ENCODE peak calls at places on chromosomes 2 and 18, in nine cellular contexts. W, U, X, Q, H, V, Y, I and B are unnamed samples. For H3K9me3, the result is how much of the 10 kb centered on the place peaks cover.

GRCh38 chr2:221104391-221104811 is 467.7 kb downstream of the EPHA4 start:
- DNase-seq in W (peak), U (peak), X (no peak), Q (peak), H (peak), V (peak), Y (peak), I (peak), B (no peak)

GRCh38 chr2:157264099-157264498 is 6.6 kb downstream of the GALNT5 start:
- DNase-seq in W (no peak), U (no peak), X (no peak), Q (no peak), H (no peak), V (no peak), Y (peak), I (peak), B (no peak)

GRCh38 chr2:182182436-182182835 is 196.8 kb downstream of the PPP1R1C start:
- DNase-seq in W (no peak), U (no peak), X (no peak), Q (no peak), H (no peak), V (no peak), Y (no peak), I (no peak), B (no peak)

GRCh38 chr2:158932246-158932645 is 36.2 kb upstream of the TANC1 start:
- DNase-seq in W (no peak), U (no peak), X (no peak), Q (no peak), H (no peak), V (no peak), Y (no peak), I (no peak), B (no peak)

GRCh38 chr2:133817680-133818566 is 249.7 kb upstream of the NCKAP5 start:
- DNase-seq in W (no peak), U (no peak), X (peak), Q (no peak), H (no peak), V (no peak), Y (peak), I (peak), B (peak)

GRCh38 chr2:221555511-221555845 is 16.6 kb downstream of the EPHA4 start:
- DNase-seq in W (no peak), U (no peak), X (no peak), Q (no peak), H (no peak), V (no peak), Y (no peak), I (no peak), B (no peak)

GRCh38 chr2:100878000-100878786 is 58.3 kb downstream of the NPAS2 start:
- DNase-seq in W (no peak), U (no peak), X (no peak), Q (no peak), H (no peak), V (no peak), Y (peak), I (no peak), B (no peak)

GRCh38 chr2:40037303-40037702 is 258.2 kb upstream of the THUMPD2 start:
- DNase-seq in W (no peak), U (no peak), X (no peak), Q (no peak), H (no peak), V (peak), Y (no peak), I (no peak), B (no peak)

GRCh38 chr2:180781276-180781675 is 199.1 kb upstream of the UBE2E3 start:
- DNase-seq in W (no peak), U (no peak), X (no peak), Q (no peak), H (no peak), V (no peak), Y (no peak), I (no peak), B (no peak)

GRCh38 chr2:111028720-111029119 is 92.0 kb upstream of the BCL2L11 start:
- DNase-seq in W (no peak), U (no peak), X (peak), Q (no peak), H (peak), V (no peak), Y (no peak), I (no peak), B (no peak)

GRCh38 chr2:132676999-132677398 is 7.0 kb upstream of the LYPD1 start:
- DNase-seq in W (no peak), U (no peak), X (no peak), Q (no peak), H (no peak), V (no peak), Y (peak), I (no peak), B (no peak)

GRCh38 chr2:106868199-106868598 is 17.8 kb downstream of the ST6GAL2 start:
- DNase-seq in W (no peak), U (no peak), X (no peak), Q (no peak), H (no peak), V (no peak), Y (no peak), I (no peak), B (no peak)

GRCh38 chr18:53795061-53795460 is 429.4 kb downstream of the MBD2 start:
- DNase-seq in W (no peak), U (no peak), X (no peak), Q (no peak), H (no peak), V (no peak), Y (peak), I (no peak), B (no peak)

GRCh38 chr2:149739880-149740265 is 152.3 kb upstream of the MMADHC start:
- DNase-seq in W (no peak), U (no peak), X (no peak), Q (no peak), H (no peak), V (no peak), Y (peak), I (no peak), B (no peak)

GRCh38 chr2:238776003-238776640 is 71.8 kb upstream of the TWIST2 start:
- DNase-seq in W (no peak), U (no peak), X (no peak), Q (no peak), H (no peak), V (no peak), Y (no peak), I (no peak), B (no peak)

GRCh38 chr2:238321467-238321866 is 1.1 kb downstream of the TRAF3IP1 start:
- DNase-seq in W (no peak), U (no peak), X (no peak), Q (no peak), H (no peak), V (no peak), Y (no peak), I (no peak), B (no peak)

GRCh38 chr2:165196411-165196810 is 7.4 kb downstream of the SCN3A start:
- DNase-seq in W (no peak), U (no peak), X (no peak), Q (no peak), H (no peak), V (no peak), Y (no peak), I (no peak), B (no peak)

GRCh38 chr2:20103514-20103913 is 52.1 kb upstream of the LAPTM4A start:
- DNase-seq in W (no peak), U (no peak), X (no peak), Q (no peak), H (peak), V (no peak), Y (peak), I (no peak), B (no peak)

GRCh38 chr2:160646684-160647444 is 153.3 kb upstream of the RBMS1 start:
- DNase-seq in W (no peak), U (no peak), X (no peak), Q (no peak), H (peak), V (no peak), Y (no peak), I (no peak), B (peak)

GRCh38 chr2:2805263-2805662 is 474.2 kb upstream of the MYT1L start:
- DNase-seq in W (no peak), U (no peak), X (no peak), Q (no peak), H (no peak), V (no peak), Y (no peak), I (no peak), B (no peak)

GRCh38 chr2:2808551-2809058 is 477.5 kb upstream of the MYT1L start:
- DNase-seq in W (no peak), U (no peak), X (no peak), Q (no peak), H (no peak), V (no peak), Y (no peak), I (no peak), B (no peak)

GRCh38 chr2:2809771-2810170 is 478.7 kb upstream of the MYT1L start:
- DNase-seq in W (no peak), U (no peak), X (no peak), Q (no peak), H (no peak), V (no peak), Y (no peak), I (no peak), B (no peak)

GRCh38 chr2:2804528-2804927 is 473.5 kb upstream of the MYT1L start:
- DNase-seq in W (no peak), U (no peak), X (no peak), Q (no peak), H (no peak), V (no peak), Y (no peak), I (no peak), B (no peak)

GRCh38 chr2:2806711-2807110 is 475.6 kb upstream of the MYT1L start:
- DNase-seq in W (no peak), U (no peak), X (no peak), Q (no peak), H (no peak), V (no peak), Y (no peak), I (no peak), B (no peak)
- H3K9me3 ChIP-seq in W (under half), U (under half), X (under half), Q (under half), H (under half), V (under half), Y (under half), I (under half), B (under half)

GRCh38 chr2:17756629-17757028 is 2.7 kb downstream of the GEN1 start:
- DNase-seq in W (no peak), U (no peak), X (no peak), Q (no peak), H (peak), V (no peak), Y (peak), I (no peak), B (no peak)
- H3K4me3 ChIP-seq in W (no peak), U (no peak), X (no peak), Q (no peak), H (no peak), V (no peak), Y (no peak), I (no peak), B (no peak)

DNA sequence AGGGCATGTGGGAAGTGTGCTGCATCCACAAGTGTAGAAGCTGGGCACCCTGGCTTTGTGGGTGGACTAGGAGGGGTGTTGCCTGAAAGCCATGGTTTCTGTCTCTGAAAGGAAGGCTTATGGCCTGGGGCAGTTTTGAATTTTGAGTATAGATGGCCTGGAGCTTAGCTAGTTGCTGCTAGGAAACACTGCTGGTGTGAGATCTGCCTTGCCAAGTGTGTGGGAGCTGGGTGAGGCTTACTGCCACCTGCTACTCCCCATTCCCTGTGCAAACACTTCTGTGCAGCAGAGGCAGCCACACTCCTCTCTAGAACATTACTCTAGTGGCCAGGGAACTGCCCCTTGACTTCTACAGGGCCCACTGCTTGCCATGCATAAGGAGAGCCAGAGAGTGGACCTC is 831.7 kb upstream of the LRRTM1 start:
- DNase-seq in W (no peak), U (no peak), X (no peak), Q (no peak), H (no peak), V (no peak), Y (no peak), I (no peak), B (no peak)
- H3K9me3 ChIP-seq in W (under half), U (under half), X (under half), Q (under half), H (under half), V (under half), Y (under half), I (under half), B (under half)

GRCh38 chr2:70123051-70123828 is 36.0 kb downstream of the PCBP1 start:
- DNase-seq in W (peak), U (peak), X (no peak), Q (peak), H (no peak), V (no peak), Y (peak), I (peak), B (no peak)
- H3K4me3 ChIP-seq in W (peak), U (peak), X (no peak), Q (no peak), H (peak), V (peak), Y (peak), I (no peak), B (no peak)

DNA sequence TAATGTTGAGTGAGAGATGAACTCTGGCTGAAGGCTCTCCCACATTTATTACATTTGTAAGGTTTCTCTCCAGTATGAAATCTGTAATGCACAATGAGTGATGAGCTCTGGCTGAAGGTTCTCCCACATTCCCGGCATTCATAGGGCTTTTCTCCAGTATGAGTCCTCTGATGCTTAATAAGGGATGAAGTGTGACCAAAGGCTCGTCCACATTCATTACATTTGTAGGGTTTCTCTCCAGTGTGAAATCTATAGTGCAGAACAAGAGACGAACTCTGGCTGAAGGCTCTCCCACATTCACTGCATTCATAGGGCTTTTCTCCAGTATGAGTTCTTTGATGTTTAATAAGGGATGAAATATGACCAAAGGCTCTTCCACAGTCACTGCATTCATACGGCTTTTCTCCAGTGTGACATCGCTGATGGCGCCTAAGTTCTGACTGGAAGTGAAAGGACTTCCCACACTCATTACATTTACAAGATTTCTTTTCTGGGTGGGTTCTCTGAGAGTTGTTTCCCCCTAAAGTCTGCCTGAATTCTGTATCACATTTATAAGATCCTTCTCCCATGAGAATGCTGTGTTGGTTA is 10.2 kb downstream of the ZNF514 start:
- DNase-seq in W (no peak), U (no peak), X (no peak), Q (no peak), H (no peak), V (no peak), Y (peak), I (no peak), B (no peak)
- H3K9me3 ChIP-seq in W (under half), U (half or more), X (under half), Q (half or more), H (under half), V (half or more), Y (under half), I (under half), B (under half)

DNA sequence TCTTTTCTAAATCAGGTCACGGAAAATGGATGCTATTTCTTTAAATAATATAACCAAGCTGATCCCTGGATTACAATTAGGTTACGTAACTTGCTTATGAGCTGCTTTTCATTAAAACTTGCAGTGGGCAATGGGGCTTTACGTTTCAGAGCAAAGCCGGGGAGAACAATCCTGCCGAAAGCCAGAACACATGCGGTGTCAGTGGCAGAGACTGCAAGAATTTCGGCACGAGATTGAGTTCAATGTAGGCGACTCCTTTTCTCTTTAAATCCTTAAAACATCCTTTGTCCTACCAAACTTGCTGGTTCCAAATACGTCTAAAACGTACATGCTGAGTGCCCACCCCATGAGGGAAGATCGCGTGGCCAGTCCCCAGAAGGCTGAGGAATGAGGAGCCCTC is 36.8 kb upstream of the NCOA1 start:
- DNase-seq in W (no peak), U (no peak), X (no peak), Q (no peak), H (no peak), V (no peak), Y (peak), I (peak), B (no peak)
- H3K4me3 ChIP-seq in W (peak), U (peak), X (no peak), Q (peak), H (no peak), V (peak), Y (peak), I (peak), B (no peak)